ENCODE peak calls at places on chromosomes 2 and 18, in seven cellular contexts. Z is T-helper 1 cell; W is RPMI7951; T is amygdala; G is activated CD4-positive, CD25-positive, alpha-beta regulatory T cell; E is progenitor cell of endocrine pancreas; L is IMR-90. X is an unnamed sample.

GRCh38 chr2:131588152-131588873 is 60.6 kb downstream of the CCDC74A start:
- DNase-seq in E (no peak), L (no peak), T (no peak), G (no peak), Z (no peak), W (no peak), X (no peak)

GRCh38 chr18:7329036-7329435 is 98.1 kb downstream of the LRRC30 start:
- DNase-seq in E (no peak), G (no peak), W (peak; percentile 36), Z (no peak), T (no peak), L (no peak), X (no peak)

GRCh38 chr2:32647180-32647651 is 19.4 kb downstream of the TTC27 start:
- DNase-seq in G (no peak), Z (no peak), L (peak; percentile 93), E (no peak), W (no peak), T (no peak), X (no peak)

GRCh38 chr2:144424559-144425240 is 95.2 kb downstream of the ZEB2 start:
- DNase-seq in L (no peak), G (no peak), T (no peak), E (no peak), Z (peak; percentile 8), W (no peak), X (no peak)

GRCh38 chr2:71715241-71715750 is 261.9 kb downstream of the DYSF start:
- DNase-seq in W (no peak), L (no peak), E (no peak), G (no peak), T (no peak), Z (no peak), X (no peak)

GRCh38 chr18:8937112-8937641 is 165.3 kb upstream of the NDUFV2 start:
- DNase-seq in T (no peak), E (no peak), W (no peak), L (peak; percentile 60), G (no peak), Z (no peak), X (no peak)

GRCh38 chr18:22385718-22386117 is 32.0 kb downstream of the CTAGE1 start:
- DNase-seq in L (peak; percentile 83), T (no peak), W (peak; percentile 47), Z (no peak), E (no peak), G (no peak), X (no peak)

GRCh38 chr2:241935774-241936173 is 66.2 kb downstream of the RTP5 start:
- DNase-seq in G (no peak), E (no peak), Z (no peak), T (no peak), L (no peak), W (no peak), X (no peak)

GRCh38 chr2:128155970-128156369 is 65.0 kb downstream of the UGGT1 start:
- DNase-seq in W (no peak), G (no peak), E (no peak), L (no peak), Z (no peak), T (no peak), X (no peak)

GRCh38 chr18:23583071-23583865 is 3.0 kb downstream of the NPC1 start:
- DNase-seq in T (peak; percentile 31), G (no peak), E (no peak), L (no peak), Z (no peak), W (no peak), X (no peak)

GRCh38 chr2:187924293-187924692 is 367.4 kb upstream of the GULP1 start:
- DNase-seq in W (no peak), L (no peak), G (no peak), E (no peak), Z (no peak), T (no peak), X (no peak)

GRCh38 chr2:212124597-212124996 is 414.0 kb downstream of the ERBB4 start:
- DNase-seq in T (no peak), Z (no peak), L (peak; percentile 29), W (peak; percentile 32), G (no peak), E (no peak), X (no peak)

X was measured in memory B cell.